ENCODE peak calls at places on chromosomes 7 and 10, in ten cellular contexts. G, S, Q, J, Z, Y, U, E, R and K are unnamed samples.
A peak's percentile ranks its signal among the peaks of the same experiment; 100 is the strongest.

GRCh38 chr10:106661767-106662140 is 502.8 kb downstream of the SORCS1 start:
- DNase-seq in G (no peak), S (no peak), Q (no peak), J (no peak), Z (no peak), Y (peak; percentile 6), U (no peak), E (no peak), R (no peak), K (no peak)

GRCh38 chr7:43869898-43870240 is 552 bp upstream of the MRPS24 start:
- DNase-seq in G (peak; percentile 85), S (peak; percentile 20), Q (peak; percentile 92), J (peak; percentile 86), Z (no peak), Y (no peak), U (no peak), E (peak; percentile 38), R (peak; percentile 13), K (no peak)

GRCh38 chr10:122112625-122113160 is 123.7 kb downstream of the TACC2 start:
- DNase-seq in G (peak; percentile 94), S (peak; percentile 93), Q (peak; percentile 96), J (peak; percentile 87), Z (peak; percentile 82), Y (no peak), U (no peak), E (peak; percentile 97), R (no peak), K (peak; percentile 92)

GRCh38 chr10:59135275-59135674 is 41.2 kb upstream of the PHYHIPL start:
- DNase-seq in G (no peak), S (no peak), Q (no peak), J (no peak), Z (no peak), Y (no peak), U (no peak), E (no peak), R (no peak), K (no peak)

GRCh38 chr7:135321556-135321955 is 87.9 kb downstream of the STRA8 start:
- DNase-seq in G (no peak), S (no peak), Q (peak; percentile 68), J (no peak), Z (no peak), Y (no peak), U (no peak), E (no peak), R (no peak), K (no peak)

GRCh38 chr7:27424231-27424630 is 181.6 kb downstream of the EVX1 start:
- DNase-seq in G (no peak), S (no peak), Q (no peak), J (no peak), Z (no peak), Y (no peak), U (no peak), E (no peak), R (no peak), K (no peak)

GRCh38 chr10:29446327-29446726 is 157.5 kb downstream of the LYZL1 start:
- DNase-seq in G (no peak), S (no peak), Q (no peak), J (no peak), Z (no peak), Y (no peak), U (no peak), E (no peak), R (no peak), K (no peak)

GRCh38 chr7:6350057-6350752 is 77.8 kb upstream of the CYTH3 start:
- DNase-seq in G (no peak), S (no peak), Q (no peak), J (peak; percentile 18), Z (no peak), Y (no peak), U (no peak), E (no peak), R (no peak), K (no peak)